ENCODE peak calls at places on chromosome 3, in eight cellular contexts. N is stimulated activated CD8-positive, alpha-beta memory T cell treated with anti-CD3 and anti-CD28 coated beads, Interleukin-4, amount 100 ng/mL, for 24 hours; U is NCI-H1092; P is LoVo; M is Caki2; W is heart left ventricle; G is A172; S is NCI-H1930. Q is an unnamed sample.

GRCh38 chr3:152071924-152072323 is 196.8 kb upstream of the MBNL1 start:
- DNase-seq in W (no peak), N (no peak), M (no peak), S (no peak), P (peak), G (peak), U (no peak), Q (peak)

GRCh38 chr3:183592820-183593219 is 37.3 kb upstream of the KLHL6 start:
- DNase-seq in U (no peak), W (no peak), G (no peak), M (no peak), S (no peak), N (no peak), P (no peak), Q (no peak)

GRCh38 chr3:188554404-188554803 is 400.4 kb downstream of the LPP start:
- DNase-seq in G (peak), P (no peak), N (no peak), M (no peak), U (no peak), W (no peak), S (no peak), Q (no peak)

GRCh38 chr3:69354948-69355347 is 30.9 kb downstream of the FRMD4B start:
- DNase-seq in U (no peak), M (no peak), G (peak), S (no peak), N (no peak), P (no peak), W (no peak), Q (no peak)

GRCh38 chr3:28575100-28575747 is 226.6 kb upstream of the AZI2 start:
- DNase-seq in M (no peak), G (no peak), S (peak), W (peak), P (no peak), U (peak), N (no peak), Q (no peak)

GRCh38 chr3:52265387-52265786 is 13.1 kb downstream of the WDR82 start:
- DNase-seq in S (no peak), W (no peak), P (no peak), U (no peak), G (no peak), N (no peak), M (no peak), Q (no peak)

GRCh38 chr3:129984124-129984523 is 9.6 kb downstream of the TRH start:
- DNase-seq in N (no peak), G (no peak), P (no peak), M (no peak), W (no peak), S (no peak), U (no peak), Q (no peak)

GRCh38 chr3:14947105-14947885 is at the start of gene NR2C2:
- DNase-seq in W (peak), G (peak), S (peak), P (peak), U (peak), N (peak), M (peak), Q (peak)

GRCh38 chr3:4474683-4475490 is 7.8 kb upstream of the SUMF1 start:
- DNase-seq in S (no peak), G (peak), M (peak), U (no peak), P (no peak), N (no peak), W (no peak), Q (no peak)

GRCh38 chr3:185988816-185989175 is 51.0 kb upstream of the TRA2B start:
- DNase-seq in N (no peak), W (no peak), G (no peak), M (no peak), U (no peak), S (no peak), P (no peak), Q (no peak)

GRCh38 chr3:143847787-143848631 is at the start of gene SLC9A9:
- DNase-seq in G (peak), W (no peak), M (peak), N (no peak), U (no peak), P (peak), S (no peak), Q (no peak)

GRCh38 chr3:120855665-120856437 is 52.2 kb upstream of the STXBP5L start:
- DNase-seq in S (no peak), N (no peak), U (no peak), W (peak), G (peak), M (no peak), P (no peak), Q (no peak)

GRCh38 chr3:11060500-11061251 is 68.1 kb downstream of the SLC6A1 start:
- DNase-seq in P (peak), U (peak), M (peak), W (peak), N (peak), G (peak), S (peak), Q (peak)

GRCh38 chr3:43212914-43213611 is 73.3 kb upstream of the SNRK start:
- DNase-seq in S (no peak), U (no peak), G (no peak), M (no peak), P (no peak), N (no peak), W (no peak), Q (peak)

GRCh38 chr3:193963808-193964516 is 172.0 kb upstream of the HES1 start:
- DNase-seq in N (no peak), U (no peak), G (no peak), W (no peak), P (no peak), M (no peak), S (no peak), Q (no peak)

GRCh38 chr3:142852009-142852408 is 36.9 kb downstream of the PCOLCE2 start:
- DNase-seq in S (no peak), W (no peak), G (no peak), P (no peak), M (no peak), N (no peak), U (no peak), Q (no peak)

GRCh38 chr3:43962043-43962442 is 271.3 kb downstream of the ABHD5 start:
- DNase-seq in M (no peak), G (no peak), W (no peak), P (no peak), S (no peak), N (no peak), U (no peak), Q (no peak)

GRCh38 chr3:133797396-133798105 is 8.1 kb upstream of the SRPRB start:
- DNase-seq in G (peak), W (no peak), P (peak), M (no peak), N (no peak), U (no peak), S (no peak), Q (no peak)

GRCh38 chr3:141000027-141000663 is 51.0 kb upstream of the SPSB4 start:
- DNase-seq in U (peak), W (peak), P (peak), N (peak), M (peak), G (peak), S (peak), Q (peak)

GRCh38 chr3:72185549-72186484 is 400.9 kb upstream of the PROK2 start:
- DNase-seq in P (no peak), U (no peak), S (no peak), W (no peak), M (peak), N (peak), G (peak), Q (no peak)

GRCh38 chr3:160226026-160226739 is 961 bp downstream of the C3orf80 start:
- DNase-seq in P (no peak), W (peak), G (no peak), N (no peak), S (peak), M (no peak), U (peak), Q (peak)

GRCh38 chr3:43919067-43919466 is 228.3 kb downstream of the ABHD5 start:
- DNase-seq in G (peak), P (no peak), W (no peak), M (no peak), N (no peak), S (no peak), U (no peak), Q (no peak)

GRCh38 chr3:6805236-6805635 is 55.7 kb upstream of the GRM7 start:
- DNase-seq in U (no peak), P (no peak), N (no peak), M (no peak), G (no peak), W (no peak), S (no peak), Q (no peak)

GRCh38 chr3:40137586-40138295 is 171.8 kb upstream of the EIF1B start:
- DNase-seq in M (peak), W (no peak), U (no peak), N (no peak), S (no peak), P (no peak), G (no peak), Q (no peak)

GRCh38 chr3:127482216-127483004 is 108.1 kb downstream of the TPRA1 start:
- DNase-seq in U (no peak), S (no peak), N (no peak), M (no peak), W (no peak), P (no peak), G (no peak), Q (no peak)

GRCh38 chr3:108940568-108941285 is 13.0 kb downstream of the GUCA1C start:
- DNase-seq in P (no peak), W (no peak), M (peak), U (no peak), G (no peak), N (no peak), S (no peak), Q (no peak)

GRCh38 chr3:187973977-187974856 is 179.7 kb upstream of the LPP start:
- DNase-seq in P (no peak), N (no peak), W (no peak), S (no peak), U (no peak), M (no peak), G (no peak), Q (no peak)

GRCh38 chr3:155404486-155404885 is 111.0 kb upstream of the STRIT1 start:
- DNase-seq in N (no peak), W (no peak), P (no peak), M (no peak), U (no peak), S (no peak), G (no peak), Q (no peak)

GRCh38 chr3:59286791-59287531 is 237.1 kb upstream of the CFAP20DC start:
- DNase-seq in P (no peak), W (no peak), U (no peak), S (no peak), M (no peak), G (peak), N (no peak), Q (peak)

GRCh38 chr3:72223116-72223515 is 438.2 kb upstream of the PROK2 start:
- DNase-seq in G (no peak), M (no peak), W (no peak), P (no peak), N (no peak), U (no peak), S (no peak), Q (no peak)

GRCh38 chr3:94225176-94225742 is 162.4 kb downstream of the NSUN3 start:
- DNase-seq in G (peak), M (no peak), P (no peak), S (no peak), U (no peak), W (no peak), N (no peak), Q (no peak)

GRCh38 chr3:124780767-124781485 is 50.7 kb downstream of the UMPS start:
- DNase-seq in G (peak), S (no peak), P (no peak), M (no peak), N (no peak), W (peak), U (no peak), Q (no peak)

GRCh38 chr3:140007081-140007480 is 72.1 kb downstream of the CLSTN2 start:
- DNase-seq in G (no peak), P (no peak), S (no peak), W (no peak), N (no peak), U (no peak), M (no peak), Q (no peak)

GRCh38 chr3:141455603-141456327 is 31.1 kb upstream of the RASA2 start:
- DNase-seq in G (no peak), P (no peak), N (no peak), M (no peak), S (no peak), U (no peak), W (no peak), Q (peak)

GRCh38 chr3:22730701-22731100 is 472.4 kb upstream of the UBE2E2 start:
- DNase-seq in W (no peak), S (no peak), G (no peak), M (no peak), U (no peak), N (no peak), P (no peak), Q (no peak)

GRCh38 chr3:159429702-159430101 is 558.9 kb upstream of the IL12A start:
- DNase-seq in S (no peak), P (no peak), M (no peak), G (no peak), N (no peak), U (no peak), W (no peak), Q (no peak)

Q was measured in Calu3.